ENCODE peak calls at places on chromosome 21, in five cellular contexts. O is breast epithelium, V is lower lobe of right lung, E is uterus, T is heart right ventricle. Y is an unnamed sample. For H3K4me1, the result is how much of the 10 kb centered on the place peaks cover.

GRCh38 chr21:34535886-34536285 is 23.9 kb upstream of the KCNE1 start:
- DNase-seq in O (no peak), V (no peak), E (no peak), T (no peak), Y (no peak)

GRCh38 chr21:45460611-45461368 is 55.8 kb downstream of the COL18A1 start:
- DNase-seq in O (no peak), V (no peak), E (no peak), T (no peak), Y (no peak)

GRCh38 chr21:42061195-42061865 is 9.8 kb upstream of the UMODL1 start:
- DNase-seq in O (no peak), V (peak), E (no peak), T (peak), Y (peak)

GRCh38 chr21:28798798-28799197 is 193.9 kb downstream of the LTN1 start:
- DNase-seq in O (no peak), V (no peak), E (no peak), T (no peak), Y (no peak)

GRCh38 chr21:42642219-42642745 is 11.1 kb upstream of the PDE9A start:
- DNase-seq in O (no peak), V (peak), E (no peak), T (no peak), Y (peak)

GRCh38 chr21:27425574-27425973 is 458.7 kb upstream of the ADAMTS5 start:
- DNase-seq in O (no peak), V (no peak), E (peak), T (no peak), Y (no peak)

GRCh38 chr21:35850029-35850428 is 210.3 kb downstream of the SETD4 start:
- DNase-seq in O (no peak), V (no peak), E (no peak), T (no peak), Y (no peak)

GRCh38 chr21:17921579-17922530 is 102.7 kb upstream of the C21orf91 start:
- DNase-seq in O (no peak), V (no peak), E (peak), T (peak), Y (no peak)

GRCh38 chr21:34215911-34216310 is 142.5 kb downstream of the MRPS6 start:
- DNase-seq in O (no peak), V (no peak), E (no peak), T (no peak), Y (no peak)

GRCh38 chr21:25313891-25314646 is 293.2 kb downstream of the MRPL39 start:
- DNase-seq in O (no peak), V (no peak), E (no peak), T (no peak), Y (no peak)

GRCh38 chr21:17427157-17427556 is 85.7 kb upstream of the CXADR start:
- DNase-seq in O (no peak), V (no peak), E (no peak), T (no peak), Y (no peak)

GRCh38 chr21:24514081-24514733 is 1093.1 kb downstream of the MRPL39 start:
- DNase-seq in O (no peak), V (no peak), E (no peak), T (no peak), Y (no peak)

GRCh38 chr21:41761211-41762181 is 5.4 kb downstream of the RIPK4 start:
- DNase-seq in O (no peak), V (peak), E (no peak), T (peak), Y (peak)

GRCh38 chr21:42404534-42404933 is 832 bp downstream of the UBASH3A start:
- DNase-seq in O (no peak), V (no peak), E (no peak), T (no peak), Y (no peak)

GRCh38 chr21:27110956-27111355 is 144.1 kb upstream of the ADAMTS5 start:
- DNase-seq in O (no peak), V (no peak), E (no peak), T (no peak), Y (no peak)

GRCh38 chr21:35533893-35534292 is 484.8 kb upstream of the RUNX1 start:
- DNase-seq in O (no peak), V (no peak), E (no peak), T (no peak), Y (no peak)

GRCh38 chr21:28805885-28806284 is 186.8 kb downstream of the LTN1 start:
- DNase-seq in O (no peak), V (no peak), E (peak), T (no peak), Y (no peak)

GRCh38 chr21:41183575-41183974 is 15.6 kb downstream of the BACE2 start:
- DNase-seq in O (no peak), V (no peak), E (no peak), T (no peak), Y (no peak)

GRCh38 chr21:31781737-31782136 is 49.8 kb upstream of the SCAF4 start:
- DNase-seq in O (no peak), V (no peak), E (no peak), T (peak), Y (no peak)

GRCh38 chr21:29221259-29221744 is 77.4 kb upstream of the BACH1 start:
- DNase-seq in O (no peak), V (no peak), E (no peak), T (no peak), Y (no peak)

GRCh38 chr21:34639882-34640788 is 25.2 kb upstream of the RCAN1 start:
- DNase-seq in O (no peak), V (no peak), E (no peak), T (no peak), Y (no peak)

GRCh38 chr21:26818911-26819310 is 26.3 kb downstream of the ADAMTS1 start:
- DNase-seq in O (no peak), V (no peak), E (no peak), T (no peak), Y (no peak)

GRCh38 chr21:26982767-26983166 is 15.9 kb upstream of the ADAMTS5 start:
- DNase-seq in O (no peak), V (no peak), E (peak), T (no peak), Y (peak)

GRCh38 chr21:9774347-9774746 is 747.0 kb upstream of the TPTE start:
- DNase-seq in O (no peak), V (no peak), E (no peak), T (no peak), Y (no peak)

GRCh38 chr21:16908087-16908486 is 604.8 kb upstream of the CXADR start:
- DNase-seq in O (no peak), V (no peak), E (peak), T (no peak), Y (peak)

GRCh38 chr21:8991088-8991907 is 1530.1 kb upstream of the TPTE start:
- DNase-seq in O (no peak), V (no peak), E (no peak), T (no peak), Y (peak)

GRCh38 chr21:31182231-31183129 is 144.2 kb upstream of the KRTAP19-8 start:
- DNase-seq in O (no peak), V (no peak), E (no peak), T (no peak), Y (no peak)

GRCh38 chr21:36700961-36701911 is 2.3 kb downstream of the SIM2 start:
- DNase-seq in O (no peak), V (no peak), E (no peak), T (no peak), Y (no peak)

GRCh38 chr21:16134134-16134533 is 404.4 kb downstream of the USP25 start:
- DNase-seq in O (no peak), V (no peak), E (no peak), T (no peak), Y (no peak)

DNA sequence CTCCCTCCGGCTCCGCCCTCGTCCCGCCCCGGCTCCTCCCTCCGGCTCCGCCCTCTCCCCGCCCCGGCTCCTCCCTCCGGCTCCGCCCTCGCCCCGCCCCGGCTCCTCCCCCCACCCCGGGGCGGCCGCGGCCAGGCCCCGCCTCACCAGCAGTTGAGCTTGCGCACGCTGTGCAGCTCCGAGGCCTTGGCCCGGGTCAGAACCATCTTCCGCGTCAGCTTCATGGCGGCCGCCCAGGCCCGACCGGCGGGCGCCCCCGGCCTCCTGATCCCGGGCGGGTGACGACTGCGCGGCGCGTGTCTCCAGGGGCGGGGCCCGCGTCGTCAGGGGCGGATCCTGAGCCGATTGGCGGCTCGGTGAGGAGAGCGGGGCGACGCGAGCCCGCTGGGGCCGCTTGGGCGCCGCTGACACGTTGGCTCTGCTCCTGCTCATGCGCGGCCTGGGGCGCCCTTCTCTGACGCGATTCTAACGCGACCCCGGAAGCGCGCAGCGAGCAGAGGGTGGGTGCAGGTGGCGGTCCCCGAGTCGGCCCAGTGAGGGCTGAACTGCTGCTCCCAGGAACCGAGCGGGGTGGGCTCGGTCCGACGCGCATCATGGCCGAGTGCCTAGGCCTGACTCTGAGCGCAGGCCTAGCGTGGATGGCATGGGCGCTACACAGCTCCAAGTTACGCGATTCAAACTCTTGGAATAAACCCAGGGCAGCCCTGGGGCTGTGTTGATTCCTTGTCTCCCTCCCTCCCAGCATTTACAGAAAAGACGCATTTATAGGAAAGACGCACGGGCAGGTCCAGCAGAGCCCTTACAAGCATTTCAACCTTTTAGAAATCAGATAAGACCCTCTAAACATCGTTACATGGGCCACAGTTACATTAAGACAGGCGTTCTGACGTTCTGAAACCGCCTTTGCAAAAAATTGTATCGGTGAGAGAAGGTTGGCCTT is at the start of gene CFAP410:
- DNase-seq in O (peak), V (peak), E (peak), T (peak), Y (peak)
- H3K4me1 ChIP-seq in O (under half), V (under half), E (under half), T (under half), Y (under half)

GRCh38 chr21:38471766-38472165 is 26.5 kb downstream of the ERG start:
- DNase-seq in O (no peak), V (no peak), E (no peak), T (no peak), Y (no peak)
- H3K4me1 ChIP-seq in O (under half), V (under half), E (under half), T (half or more), Y (under half)

GRCh38 chr21:43793243-43793642 is 3.9 kb downstream of the RRP1 start:
- DNase-seq in O (no peak), V (no peak), E (no peak), T (no peak), Y (no peak)

GRCh38 chr21:43794857-43795256 is 5.5 kb downstream of the RRP1 start:
- DNase-seq in O (no peak), V (no peak), E (no peak), T (no peak), Y (no peak)

GRCh38 chr21:43794311-43794710 is 4.9 kb downstream of the RRP1 start:
- DNase-seq in O (no peak), V (no peak), E (no peak), T (no peak), Y (no peak)

GRCh38 chr21:43790053-43790524 is 712 bp downstream of the RRP1 start:
- DNase-seq in O (no peak), V (no peak), E (no peak), T (no peak), Y (no peak)

DNA sequence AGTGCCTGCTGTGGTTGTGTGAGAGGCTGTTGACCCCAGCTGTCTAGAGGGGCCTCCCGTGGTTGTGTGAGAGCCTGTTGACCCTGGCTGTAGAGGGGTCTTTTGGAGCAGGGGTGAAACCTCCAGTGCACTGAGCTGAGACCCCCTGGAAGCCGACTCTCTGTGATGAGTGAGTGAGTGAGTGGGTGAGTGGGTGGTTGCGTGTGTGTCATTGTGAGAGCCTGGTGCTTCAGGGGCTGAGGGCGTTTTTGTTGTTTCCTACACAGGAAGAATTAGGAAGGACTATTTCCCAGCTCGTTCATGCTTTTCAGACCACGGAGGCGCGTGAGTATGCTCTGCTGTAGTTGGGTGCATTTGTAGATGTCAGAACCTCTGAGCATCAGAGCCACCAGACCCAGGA is 3.0 kb downstream of the RRP1 start:
- DNase-seq in O (no peak), V (no peak), E (no peak), T (no peak), Y (no peak)
- H3K4me1 ChIP-seq in O (under half), V (under half), E (under half), T (under half), Y (under half)

GRCh38 chr21:15054606-15055239 is 10.1 kb downstream of the NRIP1 start:
- DNase-seq in O (no peak), V (no peak), E (no peak), T (no peak), Y (no peak)
- H3K4me1 ChIP-seq in O (under half), V (half or more), E (under half), T (half or more), Y (half or more)

DNA sequence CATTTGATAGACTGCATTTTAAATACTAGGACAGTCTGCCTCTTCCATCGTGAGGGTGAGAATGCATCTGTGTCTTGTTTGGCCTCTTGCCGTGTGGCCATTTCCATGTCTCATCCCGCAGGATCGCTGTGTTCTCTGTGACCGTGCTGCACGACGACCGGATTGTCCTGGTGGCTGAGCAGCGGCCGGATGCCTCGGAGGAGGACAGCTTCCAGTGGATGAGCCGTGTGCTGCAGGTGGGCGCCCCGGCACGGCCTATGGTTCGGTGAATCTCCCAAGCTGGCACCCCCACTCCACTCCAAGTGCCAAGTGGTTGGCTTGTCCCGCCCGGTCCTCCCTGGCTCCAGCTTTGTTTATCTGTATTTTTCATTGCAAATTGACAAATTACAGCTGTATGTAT is 55.2 kb downstream of the S100B start:
- DNase-seq in O (no peak), V (no peak), E (no peak), T (no peak), Y (no peak)
- H3K4me1 ChIP-seq in O (under half), V (under half), E (under half), T (under half), Y (under half)